ENCODE peak calls at places on chromosomes 5 and 9, in five cellular contexts. A, T, R, E and N are unnamed samples.

GRCh38 chr5:14296533-14297331 is 153.6 kb downstream of the TRIO start:
- DNase-seq in A (no peak), T (no peak), R (no peak), E (no peak), N (no peak)

GRCh38 chr5:164553851-164554250 is 1048.4 kb downstream of the MAT2B start:
- DNase-seq in A (no peak), T (no peak), R (no peak), E (no peak), N (no peak)

GRCh38 chr5:6556089-6556801 is 76.6 kb downstream of the NSUN2 start:
- DNase-seq in A (no peak), T (no peak), R (no peak), E (no peak), N (no peak)

GRCh38 chr5:139392678-139393496 is 2.0 kb downstream of the PROB1 start:
- DNase-seq in A (peak), T (peak), R (peak), E (peak), N (peak)

GRCh38 chr9:124696101-124696500 is 75.0 kb downstream of the NR6A1 start:
- DNase-seq in A (no peak), T (no peak), R (no peak), E (peak), N (no peak)

GRCh38 chr9:73348485-73348884 is 196.8 kb downstream of the ANXA1 start:
- DNase-seq in A (no peak), T (no peak), R (peak), E (peak), N (no peak)

GRCh38 chr5:74469234-74469972 is 171.1 kb downstream of the ENC1 start:
- DNase-seq in A (no peak), T (no peak), R (no peak), E (no peak), N (no peak)

GRCh38 chr5:72599519-72600400 is 92.5 kb upstream of the ZNF366 start:
- DNase-seq in A (no peak), T (no peak), R (no peak), E (peak), N (no peak)

GRCh38 chr5:146427619-146427997 is 19.5 kb upstream of the TCERG1 start:
- DNase-seq in A (no peak), T (no peak), R (no peak), E (no peak), N (no peak)

GRCh38 chr5:131810510-131811249 is 13.9 kb upstream of the FNIP1 start:
- DNase-seq in A (peak), T (no peak), R (peak), E (peak), N (no peak)

GRCh38 chr9:16543691-16544090 is 326.8 kb downstream of the BNC2 start:
- DNase-seq in A (no peak), T (no peak), R (no peak), E (no peak), N (no peak)

GRCh38 chr5:169265888-169266287 is 35.1 kb downstream of the SLIT3 start:
- DNase-seq in A (no peak), T (no peak), R (no peak), E (peak), N (peak)

DNA sequence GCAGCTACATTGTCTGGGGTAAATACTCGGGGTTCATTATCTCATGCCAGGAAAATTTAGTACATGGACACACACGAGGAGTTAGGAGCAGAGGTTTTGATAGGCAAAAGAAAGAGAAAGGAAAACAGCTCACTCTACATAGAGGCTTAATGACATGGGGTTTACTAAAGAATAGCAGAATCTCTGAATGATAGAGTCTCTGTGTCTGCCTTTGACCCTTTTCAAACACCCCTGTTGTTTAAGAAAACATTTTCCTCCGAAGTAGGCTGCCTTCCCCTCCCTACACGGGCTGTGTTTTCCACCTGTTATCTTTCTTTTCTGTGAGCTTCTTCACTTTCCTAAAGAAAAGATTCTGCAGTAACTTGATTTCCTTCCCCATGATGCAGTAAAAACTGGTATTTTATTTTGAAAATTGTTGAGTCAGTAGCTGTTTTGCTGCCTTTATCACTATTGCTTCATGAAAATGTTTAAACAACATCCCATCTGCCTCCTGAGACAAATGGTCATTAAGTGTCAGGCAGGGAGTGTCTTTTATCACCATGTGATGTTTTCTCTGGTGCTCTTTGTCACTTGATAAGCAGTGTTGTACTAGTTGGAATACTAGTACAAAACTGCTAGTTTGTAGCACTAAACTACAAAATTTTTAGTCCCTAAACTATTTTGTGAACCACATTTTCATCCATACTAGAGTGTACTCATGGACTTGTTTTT is 76.6 kb downstream of the PPIC start:
- DNase-seq in A (no peak), T (no peak), R (no peak), E (no peak), N (no peak)
- H3K4me3 ChIP-seq in A (no peak), T (no peak), R (no peak), E (no peak), N (no peak)

DNA sequence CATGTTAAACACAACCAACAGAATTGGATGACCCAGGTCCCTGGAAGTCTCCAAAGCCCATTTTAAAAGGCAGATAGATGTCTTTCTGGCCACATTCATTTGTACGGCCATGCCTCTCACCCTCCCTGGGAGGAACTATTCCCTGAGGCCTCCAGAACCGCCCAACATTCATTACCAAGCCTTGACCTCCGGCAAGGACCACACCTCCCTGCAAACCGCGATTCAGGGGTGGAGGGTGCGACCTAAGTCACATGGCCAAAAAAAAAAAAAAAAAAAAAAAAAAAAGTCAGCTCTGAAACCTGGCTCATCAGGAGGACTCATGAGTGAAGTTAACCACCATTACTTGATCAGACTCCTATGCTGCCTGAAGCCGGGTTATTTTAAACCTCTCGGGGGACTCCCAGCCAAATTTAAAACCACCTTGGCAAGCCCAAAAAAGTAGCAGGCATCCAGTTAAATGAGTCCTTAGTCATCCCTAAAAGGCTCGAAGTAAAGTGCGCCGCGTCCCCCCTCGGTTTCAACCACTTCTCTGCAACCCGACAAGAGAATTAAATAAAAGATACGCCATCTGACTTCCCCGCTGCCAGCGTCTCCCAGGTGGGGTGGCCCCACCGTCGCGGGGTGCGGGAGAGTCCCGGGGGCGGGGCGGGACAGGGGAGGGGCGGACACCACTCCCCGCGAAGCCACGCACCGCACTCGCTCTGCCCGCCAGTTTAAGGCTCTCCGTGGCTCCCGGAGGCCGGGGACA is 2.4 kb downstream of the KLF9 start:
- DNase-seq in A (peak), T (no peak), R (peak), E (peak), N (no peak)
- H3K4me3 ChIP-seq in A (peak), T (peak), R (peak), E (peak), N (no peak)

GRCh38 chr5:107815109-107815508 is 144.4 kb upstream of the EFNA5 start:
- DNase-seq in A (no peak), T (no peak), R (no peak), E (no peak), N (no peak)
- H3K4me3 ChIP-seq in A (no peak), T (no peak), R (no peak), E (no peak), N (no peak)

GRCh38 chr5:103667068-103667467 is 104.5 kb upstream of the NUDT12 start:
- DNase-seq in A (no peak), T (no peak), R (no peak), E (peak), N (no peak)
- H3K4me3 ChIP-seq in A (no peak), T (no peak), R (no peak), E (no peak), N (no peak)

GRCh38 chr5:8949908-8950307 is 596.0 kb downstream of the SEMA5A start:
- DNase-seq in A (no peak), T (no peak), R (no peak), E (no peak), N (no peak)

GRCh38 chr5:8943301-8943700 is 602.6 kb downstream of the SEMA5A start:
- DNase-seq in A (no peak), T (no peak), R (no peak), E (peak), N (no peak)

GRCh38 chr5:8945972-8946371 is 599.9 kb downstream of the SEMA5A start:
- DNase-seq in A (no peak), T (no peak), R (no peak), E (no peak), N (no peak)

GRCh38 chr5:8940934-8941333 is 604.9 kb downstream of the SEMA5A start:
- DNase-seq in A (no peak), T (no peak), R (no peak), E (no peak), N (no peak)

DNA sequence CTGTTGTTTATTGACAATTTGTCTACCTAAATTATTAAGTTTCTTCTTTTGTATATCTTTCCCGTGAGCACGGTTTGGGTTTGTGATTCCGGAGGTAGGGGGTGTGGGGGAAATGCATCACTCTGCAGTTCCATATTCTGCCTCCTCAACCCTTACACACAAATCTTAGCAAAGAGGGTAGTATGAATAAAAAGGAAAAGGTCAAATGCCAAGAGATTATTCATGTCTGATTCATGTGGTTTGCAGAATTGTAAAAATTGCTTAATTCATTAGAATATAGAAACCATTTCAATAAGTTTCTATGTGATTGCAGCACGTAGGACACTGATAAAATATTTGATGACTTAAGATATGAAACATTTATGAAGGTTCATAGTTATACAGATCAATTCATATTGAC is 601.9 kb downstream of the SEMA5A start:
- DNase-seq in A (no peak), T (no peak), R (no peak), E (peak), N (no peak)
- H3K4me3 ChIP-seq in A (no peak), T (no peak), R (no peak), E (no peak), N (no peak)

DNA sequence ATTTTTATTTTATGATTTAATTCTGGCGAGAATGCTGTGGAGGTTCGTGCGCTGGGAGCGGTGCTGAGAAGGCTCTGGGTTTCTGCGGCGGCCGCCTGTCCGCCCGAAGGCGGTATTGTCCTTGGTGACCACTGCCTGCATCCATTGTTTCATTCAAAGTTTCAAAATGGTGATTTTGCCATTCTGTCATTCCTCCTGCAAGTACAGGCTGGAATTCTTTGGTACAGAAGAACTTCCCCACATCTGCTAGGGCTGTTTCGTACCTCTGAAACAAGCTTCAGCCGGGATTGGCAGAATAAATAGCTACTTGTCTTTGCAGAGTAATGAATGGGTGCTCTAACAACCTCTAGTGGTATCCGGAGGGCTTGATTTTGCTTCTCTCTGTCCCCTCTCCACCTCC is 112.6 kb upstream of the CACNA1B start:
- DNase-seq in A (no peak), T (no peak), R (no peak), E (peak), N (no peak)
- H3K4me3 ChIP-seq in A (no peak), T (no peak), R (no peak), E (no peak), N (no peak)

DNA sequence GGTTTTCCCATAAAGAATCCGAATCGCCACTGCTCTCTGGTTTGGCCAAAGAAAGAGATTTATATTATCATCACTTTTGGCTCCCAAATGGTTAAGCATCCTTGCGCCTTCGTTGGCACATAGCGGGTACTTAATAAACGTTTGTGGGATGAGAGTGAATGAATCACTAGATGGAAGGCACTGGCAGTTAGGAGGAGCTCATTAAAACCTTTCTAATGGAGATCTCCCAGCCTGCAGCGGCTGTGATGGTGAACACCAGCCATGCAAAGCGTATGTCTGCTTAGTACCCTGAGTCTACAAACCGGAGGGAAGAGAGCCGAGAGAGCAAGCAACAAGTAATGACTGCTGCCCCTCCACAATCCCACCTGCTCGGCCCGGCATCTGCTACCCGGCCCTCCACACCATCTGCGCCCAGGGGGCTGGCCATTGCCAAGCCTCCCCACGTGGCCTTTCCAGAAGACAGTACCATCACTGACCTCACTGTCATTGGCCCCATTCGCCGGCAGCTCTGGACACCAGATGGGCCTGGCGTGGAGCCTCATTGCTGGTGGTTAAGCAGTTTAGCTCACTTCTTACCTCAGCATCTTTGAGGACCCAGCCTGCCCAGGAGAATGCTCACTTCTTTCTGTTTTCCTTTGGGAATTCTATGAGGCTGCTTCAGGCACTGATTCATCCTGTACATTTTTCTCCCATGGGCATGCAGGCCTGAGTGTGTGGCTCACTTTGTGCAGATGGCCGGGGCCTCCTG is 39.3 kb upstream of the ANKRD33B start:
- DNase-seq in A (no peak), T (no peak), R (no peak), E (peak), N (no peak)
- H3K4me3 ChIP-seq in A (no peak), T (no peak), R (no peak), E (no peak), N (no peak)

GRCh38 chr5:123755587-123756324 is 243.8 kb downstream of the CSNK1G3 start:
- DNase-seq in A (no peak), T (no peak), R (no peak), E (peak), N (no peak)
- H3K4me3 ChIP-seq in A (no peak), T (no peak), R (no peak), E (no peak), N (no peak)